ENCODE peak calls at places on chromosomes 4 and X, in eight cellular contexts. Y, Z, Q, O, P, N, K and C are unnamed samples.

GRCh38 chrX:103687696-103688191 is 1.2 kb upstream of the MORF4L2 start:
- DNase-seq in Y (peak; percentile 54), Z (peak; percentile 5), Q (peak; percentile 74), O (peak; percentile 41), P (peak; percentile 17), N (peak; percentile 71), K (peak; percentile 78), C (peak; percentile 38)

GRCh38 chr4:4419896-4420295 is 33.0 kb downstream of the NSG1 start:
- DNase-seq in Y (peak; percentile 16), Z (no peak), Q (no peak), O (no peak), P (no peak), N (no peak), K (no peak), C (no peak)

GRCh38 chr4:8303485-8304281 is 34.1 kb downstream of the HTRA3 start:
- DNase-seq in Y (no peak), Z (no peak), Q (peak; percentile 90), O (peak; percentile 86), P (no peak), N (peak; percentile 64), K (no peak), C (no peak)

GRCh38 chrX:119606508-119607389 is 525 bp upstream of the NKRF start:
- DNase-seq in Y (no peak), Z (no peak), Q (no peak), O (no peak), P (no peak), N (peak; percentile 2), K (no peak), C (no peak)

GRCh38 chrX:24357101-24357500 is 3.3 kb upstream of the SUPT20HL1 start:
- DNase-seq in Y (no peak), Z (no peak), Q (no peak), O (peak; percentile 11), P (no peak), N (no peak), K (no peak), C (no peak)

GRCh38 chr4:143337600-143338287 is 1.1 kb downstream of the GAB1 start:
- DNase-seq in Y (peak; percentile 57), Z (no peak), Q (peak; percentile 37), O (peak; percentile 45), P (no peak), N (peak; percentile 59), K (no peak), C (no peak)

GRCh38 chr4:2009651-2010233 is 968 bp upstream of the NELFA start:
- DNase-seq in Y (peak; percentile 76), Z (no peak), Q (peak; percentile 55), O (peak; percentile 83), P (peak; percentile 28), N (peak; percentile 83), K (peak; percentile 77), C (peak; percentile 23)

GRCh38 chr4:153832720-153833287 is 43.9 kb upstream of the SFRP2 start:
- DNase-seq in Y (no peak), Z (no peak), Q (no peak), O (no peak), P (no peak), N (no peak), K (no peak), C (no peak)

GRCh38 chrX:15546745-15547144 is 46.1 kb downstream of the BMX start:
- DNase-seq in Y (no peak), Z (no peak), Q (no peak), O (no peak), P (no peak), N (no peak), K (no peak), C (no peak)

GRCh38 chrX:13750812-13751211 is 16.3 kb downstream of the OFD1 start:
- DNase-seq in Y (no peak), Z (no peak), Q (no peak), O (no peak), P (no peak), N (no peak), K (no peak), C (no peak)

GRCh38 chrX:25968920-25969319 is 169.2 kb upstream of the MAGEB18 start:
- DNase-seq in Y (no peak), Z (no peak), Q (peak; percentile 4), O (peak; percentile 7), P (no peak), N (peak; percentile 33), K (peak; percentile 32), C (no peak)

GRCh38 chr4:17059192-17059634 is 160.8 kb upstream of the LDB2 start:
- DNase-seq in Y (no peak), Z (no peak), Q (no peak), O (peak; percentile 53), P (no peak), N (no peak), K (no peak), C (no peak)

GRCh38 chrX:8724176-8724757 is 7.7 kb downstream of the ANOS1 start:
- DNase-seq in Y (no peak), Z (no peak), Q (no peak), O (no peak), P (no peak), N (peak; percentile 8), K (peak; percentile 17), C (no peak)

GRCh38 chr4:163228648-163229047 is 62.0 kb upstream of the NAF1 start:
- DNase-seq in Y (no peak), Z (no peak), Q (no peak), O (no peak), P (no peak), N (no peak), K (no peak), C (no peak)

GRCh38 chr4:24070117-24070516 is 180.3 kb upstream of the PPARGC1A start:
- DNase-seq in Y (no peak), Z (no peak), Q (peak; percentile 54), O (no peak), P (no peak), N (peak; percentile 63), K (no peak), C (no peak)

GRCh38 chrX:104351173-104351769 is 96.5 kb upstream of the ESX1 start:
- DNase-seq in Y (no peak), Z (no peak), Q (peak; percentile 87), O (peak; percentile 59), P (no peak), N (peak; percentile 40), K (no peak), C (no peak)

GRCh38 chr4:55444822-55445221 is 49.1 kb downstream of the TMEM165 start:
- DNase-seq in Y (no peak), Z (no peak), Q (peak; percentile 67), O (peak; percentile 41), P (no peak), N (peak; percentile 68), K (peak; percentile 2), C (no peak)

GRCh38 chr4:171117457-171117856 is 695.7 kb upstream of the GALNTL6 start:
- DNase-seq in Y (no peak), Z (no peak), Q (peak; percentile 23), O (no peak), P (no peak), N (no peak), K (no peak), C (no peak)

GRCh38 chr4:139223682-139224317 is 46.8 kb upstream of the ELF2 start:
- DNase-seq in Y (no peak), Z (no peak), Q (peak; percentile 37), O (peak; percentile 24), P (no peak), N (no peak), K (no peak), C (no peak)

GRCh38 chrX:147699061-147699460 is 212.7 kb upstream of the FMR1 start:
- DNase-seq in Y (no peak), Z (no peak), Q (no peak), O (no peak), P (no peak), N (no peak), K (no peak), C (no peak)

GRCh38 chr4:186727149-186727976 is 3.7 kb upstream of the FAT1 start:
- DNase-seq in Y (no peak), Z (no peak), Q (peak; percentile 15), O (no peak), P (no peak), N (peak; percentile 46), K (no peak), C (no peak)

GRCh38 chrX:18792828-18793227 is 85.4 kb downstream of the PPEF1 start:
- DNase-seq in Y (no peak), Z (no peak), Q (no peak), O (no peak), P (no peak), N (no peak), K (no peak), C (no peak)

GRCh38 chr4:151238477-151238876 is 38.5 kb upstream of the PRSS48 start:
- DNase-seq in Y (no peak), Z (no peak), Q (peak; percentile 6), O (peak; percentile 32), P (no peak), N (peak; percentile 14), K (no peak), C (no peak)

GRCh38 chr4:153521995-153522799 is 56.0 kb downstream of the TMEM131L start:
- DNase-seq in Y (no peak), Z (peak; percentile 35), Q (no peak), O (no peak), P (peak; percentile 42), N (no peak), K (no peak), C (peak; percentile 43)

GRCh38 chrX:106917830-106918500 is 2.2 kb upstream of the CLDN2 start:
- DNase-seq in Y (no peak), Z (no peak), Q (peak; percentile 95), O (no peak), P (peak; percentile 6), N (peak; percentile 91), K (no peak), C (no peak)

GRCh38 chr4:146029939-146030710 is 91.5 kb upstream of the ZNF827 start:
- DNase-seq in Y (peak; percentile 35), Z (no peak), Q (peak; percentile 31), O (no peak), P (no peak), N (no peak), K (peak; percentile 18), C (no peak)

GRCh38 chrX:7446815-7447214 is 298.9 kb upstream of the PUDP start:
- DNase-seq in Y (no peak), Z (no peak), Q (peak; percentile 83), O (no peak), P (no peak), N (no peak), K (no peak), C (no peak)

GRCh38 chrX:96703816-96704215 is 19.2 kb downstream of the DIAPH2 start:
- DNase-seq in Y (no peak), Z (no peak), Q (no peak), O (no peak), P (no peak), N (no peak), K (no peak), C (no peak)

GRCh38 chr4:2395038-2395437 is 23.4 kb downstream of the ZFYVE28 start:
- DNase-seq in Y (no peak), Z (no peak), Q (no peak), O (peak; percentile 37), P (no peak), N (no peak), K (no peak), C (no peak)

GRCh38 chrX:12580548-12580947 is 210.7 kb upstream of the PRPS2 start:
- DNase-seq in Y (no peak), Z (no peak), Q (peak; percentile 80), O (no peak), P (no peak), N (no peak), K (peak; percentile 66), C (no peak)

GRCh38 chr4:39498724-39499014 is 28.6 kb downstream of the UGDH start:
- DNase-seq in Y (no peak), Z (no peak), Q (no peak), O (no peak), P (no peak), N (no peak), K (no peak), C (no peak)